ENCODE peak calls at places on chromosomes 5 and 9, in ten cellular contexts. O is osteocyte; F is GM10248; B is CD4-positive, alpha-beta T cell; V is GM13976; J is Panc1; K is WERI-Rb-1; C is D721Med; N is keratinocyte; G is lower lobe of right lung. Z is an unnamed sample.

GRCh38 chr5:59584858-59585846 is 308.4 kb downstream of the PDE4D start:
- DNase-seq in N (no peak), C (no peak), V (no peak), K (no peak), J (no peak), G (peak), O (no peak), B (no peak), F (no peak), Z (no peak)

GRCh38 chr9:99572529-99572928 is 249.2 kb upstream of the NR4A3 start:
- DNase-seq in G (no peak), C (no peak), B (no peak), V (no peak), K (no peak), F (no peak), O (no peak), N (no peak), J (no peak), Z (no peak)

GRCh38 chr5:41445937-41446563 is 64.4 kb downstream of the PLCXD3 start:
- DNase-seq in G (no peak), N (no peak), K (no peak), B (no peak), F (no peak), O (no peak), C (no peak), V (no peak), J (no peak), Z (no peak)

GRCh38 chr5:173474881-173475287 is 141.6 kb downstream of the BOD1 start:
- DNase-seq in B (no peak), J (no peak), C (no peak), V (no peak), N (no peak), F (no peak), O (no peak), G (no peak), K (no peak), Z (no peak)

GRCh38 chr5:58905944-58906343 is 323.1 kb downstream of the RAB3C start:
- DNase-seq in G (no peak), F (no peak), B (no peak), J (no peak), V (no peak), O (no peak), C (no peak), K (no peak), N (no peak), Z (no peak)

GRCh38 chr9:8366161-8366926 is 566.8 kb upstream of the DMAC1 start:
- DNase-seq in G (no peak), K (no peak), B (no peak), V (no peak), J (no peak), F (no peak), O (no peak), C (no peak), N (no peak), Z (no peak)

GRCh38 chr9:122053951-122054350 is 39.2 kb downstream of the TTLL11 start:
- DNase-seq in B (no peak), K (no peak), G (no peak), C (no peak), V (no peak), N (no peak), F (no peak), O (no peak), J (no peak), Z (no peak)

GRCh38 chr5:38553001-38553521 is 3.4 kb downstream of the LIFR start:
- DNase-seq in G (no peak), N (no peak), V (no peak), J (no peak), C (no peak), F (no peak), O (no peak), B (no peak), K (no peak), Z (no peak)

GRCh38 chr5:175690586-175690985 is 32.7 kb downstream of the HRH2 start:
- DNase-seq in B (no peak), V (no peak), N (no peak), K (no peak), C (no peak), J (no peak), G (no peak), O (no peak), F (no peak), Z (no peak)

GRCh38 chr5:35651002-35651756 is 33.5 kb downstream of the SPEF2 start:
- DNase-seq in F (peak), G (no peak), J (peak), N (no peak), V (peak), O (no peak), K (peak), B (peak), C (no peak), Z (peak)

GRCh38 chr9:121822093-121823085 is 171.0 kb downstream of the DAB2IP start:
- DNase-seq in C (no peak), K (peak), G (no peak), V (no peak), O (peak), J (no peak), F (no peak), B (no peak), N (no peak), Z (peak)

GRCh38 chr5:95317687-95318086 is 32.8 kb upstream of the MCTP1 start:
- DNase-seq in B (no peak), V (no peak), F (no peak), K (no peak), G (no peak), C (no peak), N (no peak), J (no peak), O (no peak), Z (no peak)

GRCh38 chr5:168802337-168802736 is 223.2 kb upstream of the PANK3 start:
- DNase-seq in V (no peak), C (no peak), F (no peak), J (no peak), G (no peak), K (no peak), B (no peak), N (no peak), O (no peak), Z (no peak)

GRCh38 chr5:137587952-137588351 is 88.8 kb upstream of the SPOCK1 start:
- DNase-seq in N (no peak), V (no peak), C (no peak), O (no peak), J (no peak), K (no peak), G (no peak), B (no peak), F (no peak), Z (no peak)

GRCh38 chr9:127344373-127344995 is 52.5 kb upstream of the SLC2A8 start:
- DNase-seq in K (no peak), G (no peak), V (no peak), O (no peak), J (no peak), N (no peak), F (no peak), C (no peak), B (no peak), Z (no peak)

GRCh38 chr5:127088226-127088625 is 14.9 kb upstream of the C5orf63 start:
- DNase-seq in O (no peak), C (no peak), N (peak), B (no peak), F (no peak), G (no peak), J (no peak), K (no peak), V (no peak), Z (no peak)

GRCh38 chr5:150848271-150848670 is 1.9 kb downstream of the IRGM start:
- DNase-seq in N (no peak), F (no peak), G (no peak), O (no peak), C (no peak), V (no peak), K (no peak), B (no peak), J (no peak), Z (no peak)

GRCh38 chr9:16521868-16522381 is 348.5 kb downstream of the BNC2 start:
- DNase-seq in C (no peak), N (peak), K (no peak), V (no peak), J (no peak), B (no peak), O (no peak), G (peak), F (no peak), Z (no peak)

GRCh38 chr5:120512068-120512467 is 48.0 kb downstream of the PRR16 start:
- DNase-seq in G (no peak), N (no peak), C (no peak), O (no peak), F (no peak), B (no peak), J (no peak), K (no peak), V (no peak), Z (no peak)

GRCh38 chr9:93091056-93091452 is 5.0 kb upstream of the CARD19 start:
- DNase-seq in J (no peak), V (no peak), N (no peak), O (peak), C (peak), G (peak), B (no peak), F (no peak), K (no peak), Z (no peak)

GRCh38 chr9:70805953-70806352 is 315.5 kb downstream of the TRPM3 start:
- DNase-seq in C (no peak), V (no peak), N (no peak), O (no peak), F (no peak), B (no peak), J (no peak), K (no peak), G (no peak), Z (no peak)

GRCh38 chr9:30711591-30711990 is 1672.9 kb upstream of the ACO1 start:
- DNase-seq in N (no peak), G (no peak), B (no peak), K (no peak), V (no peak), O (no peak), C (no peak), J (no peak), F (no peak), Z (no peak)

GRCh38 chr9:129576546-129577543 is 44.1 kb downstream of the C9orf50 start:
- DNase-seq in C (no peak), O (no peak), F (no peak), N (no peak), B (no peak), J (no peak), V (no peak), K (peak), G (no peak), Z (no peak)

GRCh38 chr5:59221769-59222168 is 638.9 kb downstream of the RAB3C start:
- DNase-seq in F (no peak), V (no peak), J (no peak), O (no peak), C (no peak), B (no peak), G (no peak), N (no peak), K (no peak), Z (no peak)

GRCh38 chr9:133280387-133280786 is 5.4 kb upstream of the ABO start:
- DNase-seq in V (no peak), J (no peak), N (no peak), G (no peak), F (no peak), O (no peak), K (no peak), B (no peak), C (no peak), Z (no peak)

DNA sequence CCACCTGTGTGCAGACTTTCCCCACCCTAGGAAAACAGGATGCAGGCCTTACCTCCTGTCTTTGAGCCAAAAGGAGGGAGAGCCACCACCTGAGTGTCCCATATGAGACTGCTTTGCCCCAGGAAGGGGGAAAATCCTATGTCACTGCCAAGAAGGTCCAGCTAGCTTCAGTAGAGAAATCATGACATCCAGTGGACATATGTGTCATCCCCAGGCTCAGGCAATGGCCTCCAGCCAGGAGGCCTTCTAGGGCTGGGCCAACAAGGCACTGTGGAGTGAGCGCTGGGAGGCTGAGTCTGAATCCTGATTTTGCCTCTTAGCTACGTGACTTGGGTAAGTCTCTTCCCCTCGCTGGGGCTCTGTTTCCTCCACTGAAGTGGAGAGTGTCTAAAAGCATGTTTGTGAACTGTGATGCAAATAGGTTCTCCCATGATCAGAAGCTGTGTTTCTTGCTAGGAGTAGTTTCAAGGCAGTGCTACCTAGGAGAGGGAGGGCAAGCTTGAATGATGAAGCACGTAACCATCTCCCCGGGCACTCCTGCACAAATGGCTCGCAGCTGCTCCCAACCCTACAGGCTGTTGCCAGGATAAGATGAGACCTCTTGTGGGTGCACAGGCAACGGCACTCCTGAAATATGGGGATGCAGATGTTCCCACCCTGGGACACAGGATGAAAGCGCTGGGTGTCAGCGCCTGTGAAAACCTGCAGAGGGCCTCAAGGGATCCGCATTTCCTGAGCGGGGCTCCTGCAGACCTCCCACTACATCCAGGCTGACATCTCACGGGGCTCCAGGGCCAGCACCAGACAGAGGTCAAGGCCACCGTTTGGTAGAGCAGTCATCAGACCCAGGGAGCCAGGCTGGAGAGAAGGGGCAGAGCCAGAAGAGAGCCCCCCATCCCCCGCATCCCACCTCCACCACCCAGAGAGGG is 60.5 kb downstream of the SMIM23 start:
- DNase-seq in N (no peak), C (no peak), K (no peak), V (no peak), G (no peak), F (no peak), B (no peak), O (no peak), J (no peak), Z (no peak)
- TF ChIP-seq CTCF in N (peak), C (no peak), K (peak), V (no peak), G (no peak), F (no peak), B (no peak), O (peak), J (no peak), Z (no peak)

GRCh38 chr9:33722359-33722675 is 73.0 kb upstream of the PRSS3 start:
- DNase-seq in C (no peak), F (no peak), N (no peak), O (no peak), K (no peak), G (no peak), B (no peak), J (no peak), V (no peak), Z (no peak)
- TF ChIP-seq CTCF in C (no peak), F (no peak), N (no peak), O (no peak), K (no peak), G (no peak), B (peak), J (no peak), V (no peak), Z (peak)

GRCh38 chr5:110045153-110045552 is 355.4 kb downstream of the MAN2A1 start:
- DNase-seq in B (no peak), J (no peak), O (no peak), N (no peak), K (no peak), C (no peak), G (no peak), F (no peak), V (no peak), Z (no peak)
- TF ChIP-seq CTCF in B (no peak), J (peak), O (no peak), N (no peak), K (no peak), C (no peak), G (no peak), F (no peak), V (no peak), Z (no peak)

GRCh38 chr5:116990010-116990409 is 415.4 kb upstream of the SEMA6A start:
- DNase-seq in J (no peak), N (no peak), O (no peak), G (no peak), B (no peak), V (no peak), C (no peak), K (no peak), F (no peak), Z (peak)
- TF ChIP-seq CTCF in J (no peak), N (no peak), O (no peak), G (no peak), B (no peak), V (no peak), C (no peak), K (no peak), F (no peak), Z (peak)

GRCh38 chr9:107484117-107484723 is 5.3 kb downstream of the KLF4 start:
- DNase-seq in V (peak), K (peak), F (peak), O (no peak), J (no peak), G (no peak), C (no peak), B (no peak), N (no peak), Z (no peak)

GRCh38 chr9:107480386-107480789 is 9.2 kb downstream of the KLF4 start:
- DNase-seq in O (no peak), V (no peak), N (no peak), J (no peak), K (no peak), C (no peak), F (no peak), G (peak), B (no peak), Z (no peak)

GRCh38 chr9:107483666-107484065 is 5.9 kb downstream of the KLF4 start:
- DNase-seq in F (no peak), V (no peak), B (no peak), J (no peak), O (no peak), K (no peak), G (no peak), C (no peak), N (no peak), Z (no peak)

GRCh38 chr9:107478805-107479204 is 10.8 kb downstream of the KLF4 start:
- DNase-seq in N (no peak), B (no peak), C (no peak), G (no peak), K (no peak), F (no peak), O (no peak), J (no peak), V (no peak), Z (no peak)

GRCh38 chr9:107481035-107481434 is 8.5 kb downstream of the KLF4 start:
- DNase-seq in G (no peak), O (no peak), F (no peak), N (no peak), B (no peak), C (no peak), J (no peak), V (no peak), K (no peak), Z (no peak)
- TF ChIP-seq CTCF in G (peak), O (peak), F (no peak), N (no peak), B (no peak), C (peak), J (no peak), V (no peak), K (no peak), Z (no peak)

DNA sequence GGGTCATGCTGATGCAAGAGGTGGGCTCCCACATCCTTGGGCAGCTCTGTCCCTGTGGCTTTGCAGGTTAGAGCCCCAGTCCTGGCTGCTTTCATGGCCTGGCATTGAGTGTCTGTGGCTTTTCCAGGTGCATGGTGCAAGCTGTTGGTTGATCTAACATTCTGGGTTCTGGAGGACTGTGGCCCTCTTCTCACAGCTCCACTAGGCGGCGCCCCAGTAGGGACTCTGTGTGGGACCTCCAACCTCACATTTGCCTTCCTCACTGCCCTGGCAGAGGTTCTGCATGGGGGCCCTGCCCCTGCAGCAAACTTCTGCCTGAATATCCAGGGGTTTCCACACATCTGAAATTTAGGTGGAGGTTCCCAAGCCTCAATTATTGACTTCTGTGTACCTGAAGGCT is 150.1 kb downstream of the NNT start:
- DNase-seq in J (no peak), G (no peak), O (no peak), C (no peak), B (no peak), V (no peak), F (no peak), K (no peak), N (no peak), Z (no peak)
- TF ChIP-seq CTCF in J (no peak), G (no peak), O (no peak), C (no peak), B (no peak), V (no peak), F (no peak), K (peak), N (no peak), Z (no peak)

DNA sequence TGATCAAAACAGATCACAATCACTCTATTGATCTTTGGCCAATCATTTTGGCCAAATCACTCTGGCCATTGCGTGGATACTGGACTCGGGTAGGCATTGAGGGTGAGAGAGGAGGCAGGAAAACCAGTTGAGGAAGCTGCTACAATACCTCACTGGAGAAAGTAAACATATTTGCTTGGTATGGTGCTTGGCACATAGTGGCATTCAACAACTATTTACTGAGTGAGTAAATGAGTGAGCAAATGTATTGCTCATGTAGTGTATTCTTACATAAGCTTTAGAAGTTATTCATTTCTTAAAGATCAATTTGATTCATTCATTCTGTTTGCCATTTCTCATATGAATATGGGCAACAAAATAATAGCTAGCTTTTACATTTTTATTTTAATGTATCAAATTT is 4.0 kb upstream of the DEPDC1B start:
- DNase-seq in O (no peak), K (no peak), J (no peak), N (no peak), V (no peak), C (no peak), F (no peak), B (no peak), G (no peak), Z (no peak)
- TF ChIP-seq CTCF in O (no peak), K (no peak), J (no peak), N (no peak), V (no peak), C (no peak), F (no peak), B (no peak), G (no peak), Z (no peak)

GRCh38 chr5:2169417-2169787 is 286.7 kb upstream of the IRX4 start:
- DNase-seq in V (no peak), B (no peak), G (no peak), J (no peak), F (no peak), N (no peak), C (no peak), O (no peak), K (no peak), Z (no peak)
- TF ChIP-seq CTCF in V (no peak), B (no peak), G (no peak), J (no peak), F (no peak), N (no peak), C (no peak), O (no peak), K (no peak), Z (no peak)

Z was measured in glutamatergic neuron.